ENCODE peak calls at places on chromosomes 12 and 14, in four cellular contexts. N is GM03348; S is NCI-H345; F is CD8-positive, alpha-beta T cell. T is an unnamed sample.

GRCh38 chr14:89000007-89000942 is 175.8 kb downstream of the TTC8 start:
- DNase-seq in N (peak; percentile 92), S (no peak), F (no peak), T (peak; percentile 93)

GRCh38 chr14:24032727-24033418 is 18.9 kb upstream of the CARMIL3 start:
- DNase-seq in N (peak; percentile 66), S (no peak), F (no peak), T (peak; percentile 67)

GRCh38 chr14:49306152-49306751 is 279.9 kb downstream of the RPS29 start:
- DNase-seq in N (peak; percentile 17), S (peak; percentile 37), F (no peak), T (no peak)

GRCh38 chr14:96257900-96258299 is 1.9 kb downstream of the BDKRB1 start:
- DNase-seq in N (no peak), S (no peak), F (no peak), T (no peak)

GRCh38 chr14:59344711-59345455 is 120.3 kb downstream of the GPR135 start:
- DNase-seq in N (no peak), S (no peak), F (no peak), T (no peak)

GRCh38 chr14:38211258-38211735 is 3.6 kb downstream of the SSTR1 start:
- DNase-seq in N (peak; percentile 20), S (no peak), F (no peak), T (no peak)

GRCh38 chr12:128276542-128276941 is 9.6 kb downstream of the TMEM132C start:
- DNase-seq in N (no peak), S (no peak), F (no peak), T (no peak)

GRCh38 chr12:93582351-93582750 is 9.9 kb downstream of the SOCS2 start:
- DNase-seq in N (no peak), S (no peak), F (no peak), T (no peak)

GRCh38 chr12:28237423-28237822 is 47.2 kb downstream of the CCDC91 start:
- DNase-seq in N (no peak), S (no peak), F (no peak), T (no peak)

GRCh38 chr12:102171951-102172350 is 25.7 kb downstream of the PMCH start:
- DNase-seq in N (no peak), S (no peak), F (no peak), T (no peak)

GRCh38 chr14:100051543-100051942 is 13.7 kb upstream of the EVL start:
- DNase-seq in N (no peak), S (no peak), F (no peak), T (no peak)

GRCh38 chr14:89851031-89851430 is 103.5 kb downstream of the EFCAB11 start:
- DNase-seq in N (no peak), S (peak; percentile 88), F (no peak), T (no peak)

GRCh38 chr14:24390696-24391468 is 7.9 kb upstream of the NYNRIN start:
- DNase-seq in N (no peak), S (no peak), F (no peak), T (no peak)

GRCh38 chr12:30824311-30824710 is 69.6 kb upstream of the CAPRIN2 start:
- DNase-seq in N (no peak), S (no peak), F (no peak), T (no peak)

GRCh38 chr12:22855456-22855855 is 230.5 kb downstream of the ETNK1 start:
- DNase-seq in N (no peak), S (no peak), F (no peak), T (no peak)

T was measured in AG20443.